ENCODE peak calls at places on chromosomes 16 and 17, in eight cellular contexts. A is myocyte, R is left cardiac atrium, S is HT1080, W is mesothelial cell of epicardium, G is astrocyte of the hippocampus, X is epithelial cell of proximal tubule, I is NCI-H1048. M is an unnamed sample.
A peak's percentile ranks its signal among the peaks of the same experiment; 100 is the strongest.

GRCh38 chr17:16652847-16653366 is 743 bp downstream of the ZNF624 start:
- DNase-seq in A (peak; percentile 17), R (no peak), S (no peak), W (no peak), G (no peak), X (no peak), I (no peak), M (no peak)

GRCh38 chr17:18026408-18026776 is 12.6 kb downstream of the ATPAF2 start:
- DNase-seq in A (peak; percentile 81), R (peak; percentile 60), S (peak; percentile 67), W (no peak), G (peak; percentile 93), X (no peak), I (no peak), M (no peak)

GRCh38 chr17:44602390-44602789 is 45.1 kb downstream of the FZD2 start:
- DNase-seq in A (peak; percentile 55), R (no peak), S (no peak), W (no peak), G (no peak), X (no peak), I (no peak), M (no peak)

GRCh38 chr17:65085397-65085796 is 28.9 kb upstream of the GNA13 start:
- DNase-seq in A (peak; percentile 84), R (no peak), S (no peak), W (no peak), G (no peak), X (no peak), I (no peak), M (no peak)

GRCh38 chr16:58020628-58021521 is 4.7 kb upstream of the MMP15 start:
- DNase-seq in A (peak; percentile 66), R (peak; percentile 59), S (peak; percentile 47), W (peak; percentile 72), G (peak; percentile 71), X (no peak), I (no peak), M (no peak)

GRCh38 chr17:66542183-66542966 is 240.0 kb downstream of the PRKCA start:
- DNase-seq in A (no peak), R (no peak), S (peak; percentile 79), W (no peak), G (no peak), X (no peak), I (no peak), M (no peak)

GRCh38 chr17:31398381-31399275 is 7.2 kb downstream of the RAB11FIP4 start:
- DNase-seq in A (no peak), R (no peak), S (no peak), W (peak; percentile 30), G (no peak), X (no peak), I (no peak), M (no peak)

GRCh38 chr17:63270610-63271009 is 175.5 kb downstream of the CYB561 start:
- DNase-seq in A (no peak), R (no peak), S (no peak), W (no peak), G (no peak), X (no peak), I (no peak), M (no peak)

GRCh38 chr16:83974475-83974874 is 6.4 kb downstream of the NECAB2 start:
- DNase-seq in A (no peak), R (no peak), S (no peak), W (no peak), G (no peak), X (no peak), I (no peak), M (no peak)

GRCh38 chr16:22001591-22001990 is 675 bp upstream of the PDZD9 start:
- DNase-seq in A (peak; percentile 24), R (no peak), S (no peak), W (no peak), G (no peak), X (no peak), I (no peak), M (no peak)

GRCh38 chr17:79984877-79985276 is 50.8 kb downstream of the TBC1D16 start:
- DNase-seq in A (no peak), R (peak; percentile 5), S (no peak), W (no peak), G (no peak), X (no peak), I (no peak), M (no peak)

GRCh38 chr17:50871369-50871768 is 5.2 kb upstream of the TOB1 start:
- DNase-seq in A (no peak), R (no peak), S (no peak), W (no peak), G (no peak), X (no peak), I (no peak), M (no peak)

GRCh38 chr17:62644487-62645173 is 17.2 kb downstream of the MRC2 start:
- DNase-seq in A (no peak), R (no peak), S (no peak), W (no peak), G (no peak), X (no peak), I (no peak), M (no peak)

GRCh38 chr17:60086822-60087591 is 8.3 kb upstream of the HEATR6 start:
- DNase-seq in A (peak; percentile 84), R (no peak), S (no peak), W (no peak), G (peak; percentile 29), X (no peak), I (no peak), M (no peak)